ENCODE peak calls at places on chromosomes 13 and 19, in eight cellular contexts. One of them, this sample, is unnamed.

GRCh38 chr13:23348270-23349126 is 85.0 kb downstream of the SACS start:
- DNase-seq in frontal cortex: no peak
- DNase-seq in GDM1: no peak
- DNase-seq in naive thymus-derived CD8-positive, alpha-beta T cell: no peak
- DNase-seq in ELF-1: no peak
- DNase-seq in astrocyte of the spinal cord: no peak
- DNase-seq in MCF 10A: no peak
- DNase-seq in activated CD4-positive, alpha-beta T cell treated with anti-CD3 and anti-CD28 coated beads, Interleukin-2, amount 10 ng/mL, durations not matched to agents 7 days and 5 days: no peak
- DNase-seq in this sample: no peak

GRCh38 chr19:3411636-3412035 is 45.3 kb downstream of the NFIC start:
- DNase-seq in frontal cortex: no peak
- DNase-seq in GDM1: no peak
- DNase-seq in naive thymus-derived CD8-positive, alpha-beta T cell: no peak
- DNase-seq in ELF-1: no peak
- DNase-seq in astrocyte of the spinal cord: no peak
- DNase-seq in MCF 10A: no peak
- DNase-seq in activated CD4-positive, alpha-beta T cell treated with anti-CD3 and anti-CD28 coated beads, Interleukin-2, amount 10 ng/mL, durations not matched to agents 7 days and 5 days: no peak
- DNase-seq in this sample: no peak

GRCh38 chr13:35690546-35690945 is 214.1 kb upstream of the MAB21L1 start:
- DNase-seq in frontal cortex: no peak
- DNase-seq in GDM1: no peak
- DNase-seq in naive thymus-derived CD8-positive, alpha-beta T cell: no peak
- DNase-seq in ELF-1: no peak
- DNase-seq in astrocyte of the spinal cord: peak; percentile 48
- DNase-seq in MCF 10A: peak; percentile 21
- DNase-seq in activated CD4-positive, alpha-beta T cell treated with anti-CD3 and anti-CD28 coated beads, Interleukin-2, amount 10 ng/mL, durations not matched to agents 7 days and 5 days: no peak
- DNase-seq in this sample: no peak

GRCh38 chr19:17965370-17966114 is 1.4 kb upstream of the KCNN1 start:
- DNase-seq in frontal cortex: no peak
- DNase-seq in GDM1: no peak
- DNase-seq in naive thymus-derived CD8-positive, alpha-beta T cell: no peak
- DNase-seq in ELF-1: no peak
- DNase-seq in astrocyte of the spinal cord: no peak
- DNase-seq in MCF 10A: no peak
- DNase-seq in activated CD4-positive, alpha-beta T cell treated with anti-CD3 and anti-CD28 coated beads, Interleukin-2, amount 10 ng/mL, durations not matched to agents 7 days and 5 days: no peak
- DNase-seq in this sample: no peak

GRCh38 chr13:50357586-50358118 is 342.4 kb downstream of the KCNRG start:
- DNase-seq in frontal cortex: no peak
- DNase-seq in GDM1: no peak
- DNase-seq in naive thymus-derived CD8-positive, alpha-beta T cell: no peak
- DNase-seq in ELF-1: peak; percentile 18
- DNase-seq in astrocyte of the spinal cord: peak; percentile 87
- DNase-seq in MCF 10A: peak; percentile 61
- DNase-seq in activated CD4-positive, alpha-beta T cell treated with anti-CD3 and anti-CD28 coated beads, Interleukin-2, amount 10 ng/mL, durations not matched to agents 7 days and 5 days: no peak
- DNase-seq in this sample: no peak

GRCh38 chr19:5128932-5129389 is 160.0 kb downstream of the KDM4B start:
- DNase-seq in frontal cortex: no peak
- DNase-seq in GDM1: no peak
- DNase-seq in naive thymus-derived CD8-positive, alpha-beta T cell: no peak
- DNase-seq in ELF-1: no peak
- DNase-seq in astrocyte of the spinal cord: peak; percentile 53
- DNase-seq in MCF 10A: no peak
- DNase-seq in activated CD4-positive, alpha-beta T cell treated with anti-CD3 and anti-CD28 coated beads, Interleukin-2, amount 10 ng/mL, durations not matched to agents 7 days and 5 days: no peak
- DNase-seq in this sample: no peak

GRCh38 chr19:39582442-39582841 is 19.9 kb upstream of the LGALS13 start:
- DNase-seq in frontal cortex: no peak
- DNase-seq in GDM1: no peak
- DNase-seq in naive thymus-derived CD8-positive, alpha-beta T cell: no peak
- DNase-seq in ELF-1: no peak
- DNase-seq in astrocyte of the spinal cord: no peak
- DNase-seq in MCF 10A: no peak
- DNase-seq in activated CD4-positive, alpha-beta T cell treated with anti-CD3 and anti-CD28 coated beads, Interleukin-2, amount 10 ng/mL, durations not matched to agents 7 days and 5 days: no peak
- DNase-seq in this sample: no peak

GRCh38 chr19:23887642-23888041 is 27.0 kb upstream of the ZNF726 start:
- DNase-seq in frontal cortex: no peak
- DNase-seq in GDM1: no peak
- DNase-seq in naive thymus-derived CD8-positive, alpha-beta T cell: no peak
- DNase-seq in ELF-1: peak; percentile 4
- DNase-seq in astrocyte of the spinal cord: no peak
- DNase-seq in MCF 10A: no peak
- DNase-seq in activated CD4-positive, alpha-beta T cell treated with anti-CD3 and anti-CD28 coated beads, Interleukin-2, amount 10 ng/mL, durations not matched to agents 7 days and 5 days: no peak
- DNase-seq in this sample: no peak

GRCh38 chr13:73697166-73697565 is 437.0 kb downstream of the KLF12 start:
- DNase-seq in frontal cortex: no peak
- DNase-seq in GDM1: no peak
- DNase-seq in naive thymus-derived CD8-positive, alpha-beta T cell: no peak
- DNase-seq in ELF-1: no peak
- DNase-seq in astrocyte of the spinal cord: peak; percentile 35
- DNase-seq in MCF 10A: no peak
- DNase-seq in activated CD4-positive, alpha-beta T cell treated with anti-CD3 and anti-CD28 coated beads, Interleukin-2, amount 10 ng/mL, durations not matched to agents 7 days and 5 days: no peak
- DNase-seq in this sample: no peak

GRCh38 chr19:21482863-21483276 is 22.5 kb upstream of the ZNF429 start:
- DNase-seq in frontal cortex: peak; percentile 47
- DNase-seq in GDM1: peak; percentile 35
- DNase-seq in naive thymus-derived CD8-positive, alpha-beta T cell: peak; percentile 67
- DNase-seq in ELF-1: peak; percentile 86
- DNase-seq in astrocyte of the spinal cord: peak; percentile 7
- DNase-seq in MCF 10A: peak; percentile 15
- DNase-seq in activated CD4-positive, alpha-beta T cell treated with anti-CD3 and anti-CD28 coated beads, Interleukin-2, amount 10 ng/mL, durations not matched to agents 7 days and 5 days: peak; percentile 68
- DNase-seq in this sample: no peak

GRCh38 chr13:47250141-47250540 is 353.3 kb upstream of the HTR2A start:
- DNase-seq in frontal cortex: no peak
- DNase-seq in GDM1: no peak
- DNase-seq in naive thymus-derived CD8-positive, alpha-beta T cell: no peak
- DNase-seq in ELF-1: no peak
- DNase-seq in astrocyte of the spinal cord: peak; percentile 85
- DNase-seq in MCF 10A: peak; percentile 51
- DNase-seq in activated CD4-positive, alpha-beta T cell treated with anti-CD3 and anti-CD28 coated beads, Interleukin-2, amount 10 ng/mL, durations not matched to agents 7 days and 5 days: no peak
- DNase-seq in this sample: no peak

GRCh38 chr19:867855-868457 is 8.5 kb downstream of the CFD start:
- DNase-seq in frontal cortex: no peak
- DNase-seq in GDM1: no peak
- DNase-seq in naive thymus-derived CD8-positive, alpha-beta T cell: no peak
- DNase-seq in ELF-1: no peak
- DNase-seq in astrocyte of the spinal cord: no peak
- DNase-seq in MCF 10A: no peak
- DNase-seq in activated CD4-positive, alpha-beta T cell treated with anti-CD3 and anti-CD28 coated beads, Interleukin-2, amount 10 ng/mL, durations not matched to agents 7 days and 5 days: no peak
- DNase-seq in this sample: no peak

GRCh38 chr13:36553501-36553900 is 120.3 kb upstream of the SERTM1 start:
- DNase-seq in frontal cortex: no peak
- DNase-seq in GDM1: no peak
- DNase-seq in naive thymus-derived CD8-positive, alpha-beta T cell: no peak
- DNase-seq in ELF-1: no peak
- DNase-seq in astrocyte of the spinal cord: no peak
- DNase-seq in MCF 10A: peak; percentile 10
- DNase-seq in activated CD4-positive, alpha-beta T cell treated with anti-CD3 and anti-CD28 coated beads, Interleukin-2, amount 10 ng/mL, durations not matched to agents 7 days and 5 days: no peak
- DNase-seq in this sample: no peak

GRCh38 chr13:79686441-79686840 is 205.5 kb downstream of the NDFIP2 start:
- DNase-seq in frontal cortex: no peak
- DNase-seq in GDM1: no peak
- DNase-seq in naive thymus-derived CD8-positive, alpha-beta T cell: no peak
- DNase-seq in ELF-1: no peak
- DNase-seq in astrocyte of the spinal cord: no peak
- DNase-seq in MCF 10A: no peak
- DNase-seq in activated CD4-positive, alpha-beta T cell treated with anti-CD3 and anti-CD28 coated beads, Interleukin-2, amount 10 ng/mL, durations not matched to agents 7 days and 5 days: no peak
- DNase-seq in this sample: no peak

GRCh38 chr13:24894972-24895300 is 131.0 kb downstream of the RNF17 start:
- DNase-seq in frontal cortex: no peak
- DNase-seq in GDM1: no peak
- DNase-seq in naive thymus-derived CD8-positive, alpha-beta T cell: no peak
- DNase-seq in ELF-1: no peak
- DNase-seq in astrocyte of the spinal cord: no peak
- DNase-seq in MCF 10A: no peak
- DNase-seq in activated CD4-positive, alpha-beta T cell treated with anti-CD3 and anti-CD28 coated beads, Interleukin-2, amount 10 ng/mL, durations not matched to agents 7 days and 5 days: no peak
- DNase-seq in this sample: no peak

GRCh38 chr19:53132231-53132991 is at the start of gene ZNF415:
- DNase-seq in frontal cortex: peak; percentile 64
- DNase-seq in GDM1: peak; percentile 34
- DNase-seq in naive thymus-derived CD8-positive, alpha-beta T cell: peak; percentile 23
- DNase-seq in ELF-1: peak; percentile 86
- DNase-seq in astrocyte of the spinal cord: peak; percentile 72
- DNase-seq in MCF 10A: no peak
- DNase-seq in activated CD4-positive, alpha-beta T cell treated with anti-CD3 and anti-CD28 coated beads, Interleukin-2, amount 10 ng/mL, durations not matched to agents 7 days and 5 days: peak; percentile 67
- DNase-seq in this sample: peak; percentile 42

GRCh38 chr13:39321578-39321977 is 281.4 kb downstream of the LHFPL6 start:
- DNase-seq in frontal cortex: no peak
- DNase-seq in GDM1: no peak
- DNase-seq in naive thymus-derived CD8-positive, alpha-beta T cell: no peak
- DNase-seq in ELF-1: no peak
- DNase-seq in astrocyte of the spinal cord: no peak
- DNase-seq in MCF 10A: peak; percentile 57
- DNase-seq in activated CD4-positive, alpha-beta T cell treated with anti-CD3 and anti-CD28 coated beads, Interleukin-2, amount 10 ng/mL, durations not matched to agents 7 days and 5 days: no peak
- DNase-seq in this sample: no peak

GRCh38 chr19:35756373-35757230 is at the start of gene HSPB6:
- DNase-seq in frontal cortex: peak; percentile 24
- DNase-seq in GDM1: no peak
- DNase-seq in naive thymus-derived CD8-positive, alpha-beta T cell: no peak
- DNase-seq in ELF-1: peak; percentile 56
- DNase-seq in astrocyte of the spinal cord: peak; percentile 92
- DNase-seq in MCF 10A: no peak
- DNase-seq in activated CD4-positive, alpha-beta T cell treated with anti-CD3 and anti-CD28 coated beads, Interleukin-2, amount 10 ng/mL, durations not matched to agents 7 days and 5 days: no peak
- DNase-seq in this sample: no peak

GRCh38 chr19:16460454-16460853 is 11.3 kb downstream of the EPS15L1 start:
- DNase-seq in frontal cortex: no peak
- DNase-seq in GDM1: no peak
- DNase-seq in naive thymus-derived CD8-positive, alpha-beta T cell: no peak
- DNase-seq in ELF-1: no peak
- DNase-seq in astrocyte of the spinal cord: no peak
- DNase-seq in MCF 10A: no peak
- DNase-seq in activated CD4-positive, alpha-beta T cell treated with anti-CD3 and anti-CD28 coated beads, Interleukin-2, amount 10 ng/mL, durations not matched to agents 7 days and 5 days: no peak
- DNase-seq in this sample: no peak

GRCh38 chr13:99311137-99311536 is 3.9 kb upstream of the GPR183 start:
- DNase-seq in frontal cortex: no peak
- DNase-seq in GDM1: no peak
- DNase-seq in naive thymus-derived CD8-positive, alpha-beta T cell: no peak
- DNase-seq in ELF-1: no peak
- DNase-seq in astrocyte of the spinal cord: peak; percentile 37
- DNase-seq in MCF 10A: no peak
- DNase-seq in activated CD4-positive, alpha-beta T cell treated with anti-CD3 and anti-CD28 coated beads, Interleukin-2, amount 10 ng/mL, durations not matched to agents 7 days and 5 days: no peak
- DNase-seq in this sample: no peak

GRCh38 chr13:86729206-86729605 is 930.0 kb upstream of the SLITRK6 start:
- DNase-seq in frontal cortex: no peak
- DNase-seq in GDM1: no peak
- DNase-seq in naive thymus-derived CD8-positive, alpha-beta T cell: no peak
- DNase-seq in ELF-1: no peak
- DNase-seq in astrocyte of the spinal cord: no peak
- DNase-seq in MCF 10A: peak; percentile 31
- DNase-seq in activated CD4-positive, alpha-beta T cell treated with anti-CD3 and anti-CD28 coated beads, Interleukin-2, amount 10 ng/mL, durations not matched to agents 7 days and 5 days: no peak
- DNase-seq in this sample: no peak

GRCh38 chr19:2428027-2428690 is 773 bp upstream of the TIMM13 start:
- DNase-seq in frontal cortex: no peak
- DNase-seq in GDM1: no peak
- DNase-seq in naive thymus-derived CD8-positive, alpha-beta T cell: no peak
- DNase-seq in ELF-1: peak; percentile 79
- DNase-seq in astrocyte of the spinal cord: no peak
- DNase-seq in MCF 10A: no peak
- DNase-seq in activated CD4-positive, alpha-beta T cell treated with anti-CD3 and anti-CD28 coated beads, Interleukin-2, amount 10 ng/mL, durations not matched to agents 7 days and 5 days: no peak
- DNase-seq in this sample: no peak

GRCh38 chr13:98435356-98435755 is 141.6 kb downstream of the STK24 start:
- DNase-seq in frontal cortex: no peak
- DNase-seq in GDM1: no peak
- DNase-seq in naive thymus-derived CD8-positive, alpha-beta T cell: no peak
- DNase-seq in ELF-1: no peak
- DNase-seq in astrocyte of the spinal cord: no peak
- DNase-seq in MCF 10A: no peak
- DNase-seq in activated CD4-positive, alpha-beta T cell treated with anti-CD3 and anti-CD28 coated beads, Interleukin-2, amount 10 ng/mL, durations not matched to agents 7 days and 5 days: no peak
- DNase-seq in this sample: no peak

GRCh38 chr13:38950987-38951386 is 39.6 kb downstream of the STOML3 start:
- DNase-seq in frontal cortex: no peak
- DNase-seq in GDM1: no peak
- DNase-seq in naive thymus-derived CD8-positive, alpha-beta T cell: no peak
- DNase-seq in ELF-1: no peak
- DNase-seq in astrocyte of the spinal cord: no peak
- DNase-seq in MCF 10A: no peak
- DNase-seq in activated CD4-positive, alpha-beta T cell treated with anti-CD3 and anti-CD28 coated beads, Interleukin-2, amount 10 ng/mL, durations not matched to agents 7 days and 5 days: no peak
- DNase-seq in this sample: no peak

GRCh38 chr13:21849323-21849722 is 178.4 kb downstream of the FGF9 start:
- DNase-seq in frontal cortex: no peak
- DNase-seq in GDM1: peak; percentile 19
- DNase-seq in naive thymus-derived CD8-positive, alpha-beta T cell: peak; percentile 43
- DNase-seq in ELF-1: peak; percentile 30
- DNase-seq in astrocyte of the spinal cord: no peak
- DNase-seq in MCF 10A: no peak
- DNase-seq in activated CD4-positive, alpha-beta T cell treated with anti-CD3 and anti-CD28 coated beads, Interleukin-2, amount 10 ng/mL, durations not matched to agents 7 days and 5 days: peak; percentile 11
- DNase-seq in this sample: peak; percentile 42

GRCh38 chr19:41872775-41873647 is 4.1 kb upstream of the CD79A start:
- DNase-seq in frontal cortex: peak; percentile 30
- DNase-seq in GDM1: peak; percentile 40
- DNase-seq in naive thymus-derived CD8-positive, alpha-beta T cell: peak; percentile 69
- DNase-seq in ELF-1: peak; percentile 93
- DNase-seq in astrocyte of the spinal cord: peak; percentile 64
- DNase-seq in MCF 10A: peak; percentile 87
- DNase-seq in activated CD4-positive, alpha-beta T cell treated with anti-CD3 and anti-CD28 coated beads, Interleukin-2, amount 10 ng/mL, durations not matched to agents 7 days and 5 days: peak; percentile 71
- DNase-seq in this sample: no peak

GRCh38 chr13:105806335-105806920 is 729.0 kb downstream of the EFNB2 start:
- DNase-seq in frontal cortex: no peak
- DNase-seq in GDM1: no peak
- DNase-seq in naive thymus-derived CD8-positive, alpha-beta T cell: no peak
- DNase-seq in ELF-1: no peak
- DNase-seq in astrocyte of the spinal cord: peak; percentile 62
- DNase-seq in MCF 10A: peak; percentile 11
- DNase-seq in activated CD4-positive, alpha-beta T cell treated with anti-CD3 and anti-CD28 coated beads, Interleukin-2, amount 10 ng/mL, durations not matched to agents 7 days and 5 days: no peak
- DNase-seq in this sample: no peak

GRCh38 chr13:51297556-51297955 is 41.9 kb upstream of the SERPINE3 start:
- DNase-seq in frontal cortex: no peak
- DNase-seq in GDM1: no peak
- DNase-seq in naive thymus-derived CD8-positive, alpha-beta T cell: no peak
- DNase-seq in ELF-1: peak; percentile 45
- DNase-seq in astrocyte of the spinal cord: no peak
- DNase-seq in MCF 10A: no peak
- DNase-seq in activated CD4-positive, alpha-beta T cell treated with anti-CD3 and anti-CD28 coated beads, Interleukin-2, amount 10 ng/mL, durations not matched to agents 7 days and 5 days: no peak
- DNase-seq in this sample: no peak

GRCh38 chr19:12092065-12092867 is 27.7 kb downstream of the ZNF844 start:
- DNase-seq in frontal cortex: peak; percentile 71
- DNase-seq in GDM1: peak; percentile 90
- DNase-seq in naive thymus-derived CD8-positive, alpha-beta T cell: peak; percentile 35
- DNase-seq in ELF-1: peak; percentile 96
- DNase-seq in astrocyte of the spinal cord: peak; percentile 89
- DNase-seq in MCF 10A: no peak
- DNase-seq in activated CD4-positive, alpha-beta T cell treated with anti-CD3 and anti-CD28 coated beads, Interleukin-2, amount 10 ng/mL, durations not matched to agents 7 days and 5 days: peak; percentile 68
- DNase-seq in this sample: peak; percentile 65

GRCh38 chr13:106625578-106625977 is 57.6 kb upstream of the ARGLU1 start:
- DNase-seq in frontal cortex: no peak
- DNase-seq in GDM1: no peak
- DNase-seq in naive thymus-derived CD8-positive, alpha-beta T cell: no peak
- DNase-seq in ELF-1: no peak
- DNase-seq in astrocyte of the spinal cord: no peak
- DNase-seq in MCF 10A: no peak
- DNase-seq in activated CD4-positive, alpha-beta T cell treated with anti-CD3 and anti-CD28 coated beads, Interleukin-2, amount 10 ng/mL, durations not matched to agents 7 days and 5 days: no peak
- DNase-seq in this sample: no peak

This sample was measured in iPS DF 19.7.